ENCODE peak calls at places on chromosomes 3 and 15, in six cellular contexts. Y, F, S, Z, R and J are unnamed samples.

GRCh38 chr15:58232273-58233065 is 94.3 kb downstream of the AQP9 start:
- DNase-seq in Y (no peak), F (no peak), R (no peak), Z (no peak), S (no peak), J (no peak)

GRCh38 chr3:178603735-178604134 is 67.5 kb downstream of the KCNMB2 start:
- DNase-seq in Y (no peak), R (no peak), Z (no peak), S (no peak), F (no peak), J (no peak)

GRCh38 chr15:82648257-82649103 is 1.3 kb upstream of the CPEB1 start:
- DNase-seq in R (no peak), Z (no peak), S (peak), F (no peak), Y (no peak), J (no peak)

GRCh38 chr3:11085078-11085840 is 69.0 kb upstream of the HRH1 start:
- DNase-seq in R (no peak), Y (no peak), F (no peak), Z (no peak), S (no peak), J (no peak)

GRCh38 chr3:47617061-47618010 is 38.7 kb upstream of the CSPG5 start:
- DNase-seq in S (no peak), F (no peak), Y (no peak), Z (no peak), R (peak), J (peak)

GRCh38 chr15:101052681-101053121 is 133.5 kb downstream of the LRRK1 start:
- DNase-seq in F (no peak), R (no peak), S (no peak), Z (no peak), Y (no peak), J (no peak)

GRCh38 chr3:56296361-56296760 is 171.9 kb downstream of the ERC2 start:
- DNase-seq in F (no peak), S (no peak), R (no peak), Y (no peak), Z (no peak), J (no peak)

GRCh38 chr3:76383781-76384180 is 598.4 kb upstream of the ZNF717 start:
- DNase-seq in R (no peak), Y (no peak), S (no peak), Z (no peak), F (no peak), J (no peak)

GRCh38 chr15:90266061-90266431 is 574 bp downstream of the NGRN start:
- DNase-seq in F (peak), R (peak), Y (no peak), S (peak), Z (no peak), J (peak)

GRCh38 chr15:38129531-38130199 is 123.0 kb upstream of the SPRED1 start:
- DNase-seq in Y (peak), R (peak), S (no peak), F (no peak), Z (peak), J (peak)

GRCh38 chr3:134392336-134392983 is 18.2 kb upstream of the AMOTL2 start:
- DNase-seq in R (no peak), F (no peak), S (no peak), Y (no peak), Z (no peak), J (no peak)

GRCh38 chr15:71469393-71469792 is 341.0 kb upstream of the NR2E3 start:
- DNase-seq in Z (peak), Y (no peak), R (peak), S (peak), F (no peak), J (peak)
- TF ChIP-seq CTCF in Z (peak), Y (no peak), R (peak), S (no peak), F (no peak), J (peak)

DNA sequence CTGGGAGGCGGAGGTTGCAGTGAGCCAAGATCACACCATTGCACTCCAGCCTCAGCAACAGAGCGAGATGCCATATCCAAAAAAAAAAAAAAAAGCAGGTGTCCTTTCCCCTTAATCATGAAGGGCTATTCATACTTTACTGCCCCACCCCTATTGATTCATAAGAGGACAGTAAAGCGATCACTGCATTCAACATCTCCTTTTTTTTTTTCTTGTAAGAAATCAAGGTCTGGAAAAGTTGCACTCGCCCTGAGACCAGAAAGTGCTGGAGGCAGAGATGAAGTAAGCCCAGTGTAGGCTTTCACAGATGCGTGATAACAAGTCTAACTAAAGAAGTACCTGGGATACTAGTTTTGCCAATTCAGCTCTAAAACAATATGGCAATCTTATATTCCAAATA is 24.2 kb downstream of the B3GNT5 start:
- DNase-seq in R (no peak), F (no peak), Z (no peak), Y (no peak), S (no peak), J (no peak)
- TF ChIP-seq CTCF in R (no peak), F (no peak), Z (no peak), Y (no peak), S (no peak), J (no peak)

DNA sequence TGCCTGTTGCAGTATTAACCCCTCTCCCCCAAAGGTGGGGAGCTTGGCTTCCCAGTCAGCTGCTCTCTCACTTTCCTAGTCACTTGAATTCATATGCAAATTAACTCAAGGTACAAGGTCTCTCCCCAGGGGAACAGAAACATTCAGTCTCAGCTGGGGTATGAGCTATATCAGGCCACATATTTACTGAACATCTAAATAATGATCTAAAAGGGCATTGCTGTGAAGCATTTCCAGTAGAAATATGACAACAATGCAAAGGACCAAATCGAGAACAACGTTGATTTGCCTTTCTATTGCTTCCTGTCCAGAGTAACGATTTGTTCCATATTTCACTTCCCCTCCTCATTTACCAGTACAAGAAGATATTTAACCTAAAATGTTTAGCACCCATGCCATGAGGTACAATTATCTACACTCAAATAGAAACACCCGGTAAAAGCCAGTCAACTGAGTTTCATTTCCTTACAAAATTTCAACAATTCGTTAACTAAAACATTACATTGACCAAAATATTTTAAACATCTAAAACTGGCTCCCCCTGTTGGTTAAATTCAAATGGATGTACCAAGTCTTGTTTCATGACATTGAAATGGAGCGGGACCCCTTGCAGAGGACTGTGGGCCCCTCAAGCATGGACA is 36.5 kb upstream of the KLHL6 start:
- DNase-seq in F (no peak), R (peak), Z (no peak), Y (no peak), S (peak), J (peak)
- TF ChIP-seq CTCF in F (peak), R (peak), Z (peak), Y (peak), S (peak), J (peak)

GRCh38 chr15:75584121-75584520 is 5.0 kb upstream of the PTPN9 start:
- DNase-seq in F (no peak), R (no peak), Z (no peak), Y (no peak), S (peak), J (no peak)

GRCh38 chr15:75577401-75578205 is 1.5 kb downstream of the PTPN9 start:
- DNase-seq in S (peak), Z (no peak), R (no peak), F (no peak), Y (no peak), J (peak)

GRCh38 chr15:75578206-75578947 is 738 bp downstream of the PTPN9 start:
- DNase-seq in F (peak), Z (no peak), R (no peak), Y (peak), S (peak), J (no peak)

GRCh38 chr15:75583689-75584088 is 4.6 kb upstream of the PTPN9 start:
- DNase-seq in Z (no peak), R (no peak), Y (no peak), F (no peak), S (no peak), J (no peak)

GRCh38 chr15:75578948-75579908 is at the start of gene PTPN9:
- DNase-seq in Y (peak), S (peak), Z (no peak), F (peak), R (peak), J (peak)
- TF ChIP-seq CTCF in Y (peak), S (peak), Z (peak), F (peak), R (peak), J (peak)

GRCh38 chr3:57957823-57958222 is 50.4 kb upstream of the FLNB start:
- DNase-seq in Y (no peak), S (no peak), R (no peak), Z (no peak), F (no peak), J (no peak)
- TF ChIP-seq CTCF in Y (no peak), S (no peak), R (no peak), Z (no peak), F (no peak), J (no peak)